ENCODE peak calls at places on chromosomes 12 and 14, in six cellular contexts. L is IMR-90, G is mesenchymal stem cell, F is H9, W is H1, Y is neuronal stem cell. X is an unnamed sample.

GRCh38 chr12:113933201-113933786 is 32.8 kb downstream of the RBM19 start:
- DNase-seq in W (no peak), L (peak; percentile 79), F (no peak), Y (peak; percentile 48), G (peak; percentile 90), X (no peak)

GRCh38 chr12:75065482-75065881 is 144.2 kb downstream of the KCNC2 start:
- DNase-seq in Y (no peak), F (no peak), G (no peak), L (no peak), W (no peak), X (no peak)

GRCh38 chr12:25686351-25686750 is 133.3 kb upstream of the LMNTD1 start:
- DNase-seq in W (no peak), L (no peak), Y (no peak), F (no peak), G (no peak), X (no peak)

GRCh38 chr14:81416233-81416927 is 16.3 kb upstream of the STON2 start:
- DNase-seq in F (no peak), Y (no peak), L (no peak), G (no peak), W (no peak), X (no peak)

GRCh38 chr12:80937391-80938238 is at the start of gene LIN7A:
- DNase-seq in Y (peak; percentile 43), F (peak; percentile 69), L (peak; percentile 31), G (peak; percentile 57), W (peak; percentile 10), X (no peak)

GRCh38 chr12:46499226-46499625 is 126.7 kb upstream of the SLC38A2 start:
- DNase-seq in L (no peak), W (no peak), Y (no peak), G (no peak), F (no peak), X (no peak)

GRCh38 chr14:22847661-22848341 is 11.4 kb downstream of the MMP14 start:
- DNase-seq in L (peak; percentile 84), W (no peak), G (peak; percentile 83), F (no peak), Y (no peak), X (peak; percentile 89)

GRCh38 chr14:74257988-74258704 is 18.9 kb downstream of the VSX2 start:
- DNase-seq in F (no peak), L (no peak), Y (no peak), W (no peak), G (no peak), X (no peak)

GRCh38 chr14:100837812-100838170 is 11.9 kb downstream of the MEG3 start:
- DNase-seq in W (no peak), F (no peak), G (no peak), L (no peak), Y (no peak), X (no peak)

GRCh38 chr14:102492523-102492910 is 17.1 kb downstream of the ANKRD9 start:
- DNase-seq in Y (no peak), F (no peak), W (no peak), L (no peak), G (no peak), X (no peak)

GRCh38 chr12:117402363-117402762 is 40.9 kb upstream of the NOS1 start:
- DNase-seq in L (no peak), Y (no peak), F (peak; percentile 58), W (no peak), G (no peak), X (no peak)

GRCh38 chr14:99259327-99259726 is 12.7 kb downstream of the BCL11B start:
- DNase-seq in L (no peak), G (no peak), W (no peak), Y (no peak), F (no peak), X (no peak)

GRCh38 chr12:101040936-101041335 is 169.1 kb downstream of the SLC5A8 start:
- DNase-seq in G (no peak), W (no peak), L (no peak), F (no peak), Y (no peak), X (peak; percentile 34)

GRCh38 chr12:43462741-43463140 is 89.3 kb downstream of the ADAMTS20 start:
- DNase-seq in L (no peak), Y (no peak), W (no peak), F (no peak), G (no peak), X (no peak)

GRCh38 chr12:64218597-64218996 is 3.5 kb downstream of the KICS2 start:
- DNase-seq in L (no peak), G (no peak), Y (no peak), F (no peak), W (no peak), X (peak; percentile 1)

GRCh38 chr12:64219135-64219534 is 3.0 kb downstream of the KICS2 start:
- DNase-seq in L (no peak), F (no peak), G (no peak), W (no peak), Y (no peak), X (no peak)

GRCh38 chr12:64221656-64222010 is 463 bp downstream of the KICS2 start:
- DNase-seq in F (peak; percentile 94), W (peak; percentile 38), G (peak; percentile 89), L (peak; percentile 72), Y (peak; percentile 71), X (peak; percentile 87)

GRCh38 chr12:64222011-64222765 is at the start of gene KICS2:
- DNase-seq in G (peak; percentile 95), W (peak; percentile 70), Y (peak; percentile 86), F (peak; percentile 97), L (peak; percentile 93), X (peak; percentile 89)

GRCh38 chr12:64220046-64220445 is 2.0 kb downstream of the KICS2 start:
- DNase-seq in Y (no peak), F (no peak), W (no peak), G (no peak), L (no peak), X (no peak)
- H3K27ac ChIP-seq in Y (no peak overlapping the region), F (no peak overlapping the region), W (peak overlapping the region; percentile 28), G (no peak overlapping the region), L (no peak overlapping the region), X (no peak overlapping the region)

GRCh38 chr12:11607313-11608081 is 42.0 kb upstream of the ETV6 start:
- DNase-seq in G (peak; percentile 51), Y (no peak), F (no peak), W (no peak), L (peak; percentile 65), X (peak; percentile 15)
- H2AK5ac ChIP-seq in G (no peak overlapping the region), Y (no peak overlapping the region), F (peak overlapping the region; percentile 21), W (peak overlapping the region; percentile 79), L (no peak overlapping the region), X (no peak overlapping the region)

DNA sequence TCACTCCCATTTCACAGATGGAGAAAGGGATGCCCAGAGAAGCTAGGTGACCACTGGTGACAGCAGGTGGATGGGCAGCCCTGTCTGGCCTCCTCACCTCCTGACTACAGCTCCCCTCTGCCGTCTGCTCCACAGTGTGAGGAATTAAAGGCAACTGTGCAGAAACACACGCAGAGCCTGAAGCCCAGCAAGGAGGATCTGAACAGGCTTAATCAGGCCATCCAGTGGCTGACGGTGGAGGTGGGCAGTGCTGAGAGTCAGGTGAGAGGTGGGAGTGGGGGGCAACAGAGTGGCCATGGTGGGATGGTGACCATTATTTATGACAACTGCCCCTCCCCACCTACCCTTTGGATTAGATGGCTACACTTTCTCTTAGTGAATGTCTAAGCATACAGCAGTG is 1.2 kb downstream of the KRT86 start:
- DNase-seq in G (no peak), F (no peak), L (no peak), Y (no peak), W (no peak), X (no peak)
- H3K14ac ChIP-seq in G (no peak overlapping the region), F (no peak overlapping the region), L (no peak overlapping the region), Y (no peak overlapping the region), W (no peak overlapping the region), X (no peak overlapping the region)

GRCh38 chr12:58919271-58920101 is 818 bp downstream of the LRIG3 start:
- DNase-seq in G (peak; percentile 67), W (no peak), L (peak; percentile 58), Y (peak; percentile 41), F (peak; percentile 40), X (no peak)
- H3K27ac ChIP-seq in G (peak overlapping the region; percentile 98), W (no peak overlapping the region), L (peak overlapping the region; percentile 98), Y (peak overlapping the region; percentile 94), F (no peak overlapping the region), X (peak overlapping the region; percentile 60)

GRCh38 chr14:105399441-105399775 is 1.1 kb downstream of the TEX22 start:
- DNase-seq in L (no peak), Y (no peak), G (no peak), F (no peak), W (no peak), X (no peak)

GRCh38 chr14:105401699-105402098 is 3.4 kb downstream of the TEX22 start:
- DNase-seq in Y (no peak), W (no peak), F (no peak), G (no peak), L (no peak), X (no peak)

GRCh38 chr14:105398044-105398725 is at the start of gene TEX22:
- DNase-seq in Y (peak; percentile 39), F (peak; percentile 77), L (peak; percentile 64), W (peak; percentile 43), G (peak; percentile 65), X (peak; percentile 66)

GRCh38 chr14:105398726-105399440 is 545 bp downstream of the TEX22 start:
- DNase-seq in L (peak; percentile 11), Y (no peak), F (peak; percentile 51), W (no peak), G (no peak), X (peak; percentile 47)

GRCh38 chr14:105400016-105400415 is 1.7 kb downstream of the TEX22 start:
- DNase-seq in Y (no peak), L (no peak), W (no peak), F (no peak), G (no peak), X (no peak)
- H2AK5ac ChIP-seq in Y (no peak overlapping the region), L (no peak overlapping the region), W (no peak overlapping the region), F (no peak overlapping the region), G (no peak overlapping the region), X (no peak overlapping the region)

DNA sequence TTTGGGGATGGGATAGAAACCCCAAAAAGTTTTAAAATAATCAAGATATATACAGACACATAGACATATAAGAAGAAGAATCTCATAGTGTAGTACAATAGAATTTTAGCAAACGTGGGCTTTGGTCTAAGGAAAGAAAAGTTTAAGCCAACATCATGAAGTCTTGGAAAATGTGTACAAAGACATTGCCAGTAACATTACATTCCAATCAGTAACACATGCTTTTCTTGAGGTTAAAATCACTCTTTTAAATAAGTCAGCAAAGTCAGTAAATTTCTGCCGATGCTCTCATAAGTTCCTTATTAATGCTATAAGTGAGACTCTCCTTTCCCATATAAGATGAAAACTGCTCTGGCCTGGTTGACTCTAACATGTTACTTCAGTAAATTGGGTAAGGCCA is 201.2 kb upstream of the LRIG3 start:
- DNase-seq in L (no peak), Y (no peak), G (no peak), F (no peak), W (no peak), X (no peak)
- H3K14ac ChIP-seq in L (no peak overlapping the region), Y (no peak overlapping the region), G (no peak overlapping the region), F (no peak overlapping the region), W (no peak overlapping the region), X (no peak overlapping the region)

GRCh38 chr12:8658361-8658760 is 4.3 kb downstream of the MFAP5 start:
- DNase-seq in F (no peak), W (no peak), G (no peak), L (peak; percentile 50), Y (no peak), X (peak; percentile 73)
- H3K27ac ChIP-seq in F (no peak overlapping the region), W (no peak overlapping the region), G (peak overlapping the region; percentile 57), L (no peak overlapping the region), Y (peak overlapping the region; percentile 14), X (peak overlapping the region; percentile 87)